ENCODE peak calls at places on chromosomes 7 and 10, in five cellular contexts. B is K562, E is SK-N-SH, A is GM12878, J is HepG2. Q is an unnamed sample.

GRCh38 chr10:37789590-37789989 is 67.8 kb downstream of the ZNF248 start:
- DNase-seq in J (peak), B (no peak), E (no peak), A (no peak), Q (no peak)

GRCh38 chr10:33731322-33731721 is 396.9 kb upstream of the NRP1 start:
- DNase-seq in A (no peak), E (no peak), B (no peak), J (no peak), Q (no peak)

GRCh38 chr10:63819753-63820347 is 298.6 kb downstream of the REEP3 start:
- DNase-seq in B (peak), E (peak), J (peak), A (no peak), Q (peak)

GRCh38 chr7:143395187-143396149 is 13.2 kb downstream of the EPHA1 start:
- DNase-seq in A (no peak), J (peak), E (no peak), B (peak), Q (no peak)

GRCh38 chr7:54985405-54986360 is 33.1 kb upstream of the EGFR start:
- DNase-seq in J (peak), A (no peak), E (no peak), B (no peak), Q (no peak)

GRCh38 chr10:87921934-87922688 is 58.7 kb downstream of the PTEN start:
- DNase-seq in J (no peak), E (no peak), A (no peak), B (no peak), Q (no peak)

GRCh38 chr7:47253650-47254080 is 328.2 kb downstream of the TNS3 start:
- DNase-seq in J (no peak), A (no peak), E (peak), B (peak), Q (peak)

GRCh38 chr10:114347191-114347739 is 57.0 kb downstream of the AFAP1L2 start:
- DNase-seq in B (no peak), A (no peak), J (no peak), E (no peak), Q (no peak)

GRCh38 chr7:332646-333398 is 42.9 kb downstream of the FOXL3 start:
- DNase-seq in J (peak), B (peak), A (no peak), E (peak), Q (peak)

GRCh38 chr7:81081626-81082025 is 162.8 kb upstream of the SEMA3C start:
- DNase-seq in B (no peak), E (no peak), A (no peak), J (no peak), Q (no peak)

GRCh38 chr7:154424370-154424769 is 372.2 kb downstream of the DPP6 start:
- DNase-seq in A (no peak), B (no peak), E (no peak), J (no peak), Q (no peak)

GRCh38 chr7:107563761-107564552 is at the start of the genes COG5 and DUS4L:
- DNase-seq in A (peak), J (peak), B (peak), E (peak), Q (peak)

GRCh38 chr7:142807855-142808460 is 37.2 kb downstream of the PRSS2 start:
- DNase-seq in B (peak), A (peak), J (no peak), E (no peak), Q (no peak)

GRCh38 chr7:69204936-69205335 is 393.3 kb upstream of the AUTS2 start:
- DNase-seq in J (no peak), A (no peak), E (no peak), B (no peak), Q (no peak)

GRCh38 chr10:84214612-84215235 is 10.6 kb downstream of the LRIT2 start:
- DNase-seq in E (peak), J (peak), B (peak), A (no peak), Q (peak)

GRCh38 chr10:26211781-26212444 is 4.7 kb upstream of the GAD2 start:
- DNase-seq in A (no peak), J (no peak), B (no peak), E (no peak), Q (no peak)

GRCh38 chr10:132386419-132386831 is 10.6 kb upstream of the PWWP2B start:
- DNase-seq in J (no peak), A (no peak), B (no peak), E (no peak), Q (no peak)

GRCh38 chr10:12502526-12503274 is 153.4 kb downstream of the CAMK1D start:
- DNase-seq in J (no peak), E (no peak), B (no peak), A (no peak), Q (no peak)

GRCh38 chr10:72812798-72813430 is 80.6 kb upstream of the OIT3 start:
- DNase-seq in E (no peak), A (no peak), B (no peak), J (no peak), Q (no peak)

GRCh38 chr7:153027904-153028303 is 268.4 kb downstream of the ACTR3B start:
- DNase-seq in E (no peak), J (no peak), B (no peak), A (no peak), Q (no peak)

GRCh38 chr10:75683158-75683557 is 251.7 kb downstream of the LRMDA start:
- DNase-seq in A (no peak), E (no peak), J (no peak), B (no peak), Q (no peak)
- TF ChIP-seq FOXM1 in A (no peak), E (no peak), J (no peak), B (no peak), Q (no peak)

GRCh38 chr7:66557214-66558200 is 71.2 kb upstream of the KCTD7 start:
- DNase-seq in J (no peak), B (peak), A (no peak), E (peak), Q (peak)
- TF ChIP-seq FOXM1 in J (no peak), B (no peak), A (no peak), E (no peak), Q (no peak)

GRCh38 chr10:121041906-121042305 is 190.7 kb downstream of the WDR11 start:
- DNase-seq in J (no peak), E (no peak), A (no peak), B (no peak), Q (no peak)

GRCh38 chr10:121042342-121042741 is 191.2 kb downstream of the WDR11 start:
- DNase-seq in E (no peak), J (no peak), B (no peak), A (no peak), Q (no peak)

GRCh38 chr10:121041499-121041898 is 190.3 kb downstream of the WDR11 start:
- DNase-seq in B (no peak), E (no peak), A (no peak), J (no peak), Q (no peak)

GRCh38 chr10:121043124-121043849 is 192.1 kb downstream of the WDR11 start:
- DNase-seq in J (peak), B (no peak), E (no peak), A (no peak), Q (peak)
- TF ChIP-seq FOXM1 in J (no peak), B (no peak), E (no peak), A (no peak), Q (no peak)

DNA sequence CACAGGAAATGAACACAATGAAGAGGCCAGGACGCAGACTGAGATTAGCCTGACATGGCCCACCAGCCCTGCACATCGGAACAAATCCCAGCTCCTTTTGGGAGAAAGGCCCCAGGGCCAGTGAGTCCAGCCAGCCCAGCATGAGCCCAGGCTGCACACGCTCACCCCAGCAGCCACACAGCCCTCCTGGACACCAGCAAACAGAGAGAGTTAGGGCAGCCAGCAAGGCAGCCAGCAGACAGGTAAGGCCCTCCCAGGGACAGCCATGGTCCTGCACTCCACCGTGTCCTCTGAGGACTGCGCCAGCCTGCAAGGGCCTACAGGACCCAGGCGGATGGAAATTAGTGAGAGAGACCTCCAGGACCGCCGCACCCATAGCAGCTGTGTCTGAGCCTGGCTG is 8.1 kb upstream of the GRID1 start:
- DNase-seq in J (no peak), E (peak), A (no peak), B (no peak), Q (no peak)
- TF ChIP-seq FOXM1 in J (no peak), E (no peak), A (no peak), B (no peak), Q (no peak)

GRCh38 chr10:13969118-13969791 is 361.5 kb downstream of the FRMD4A start:
- DNase-seq in B (no peak), E (no peak), J (no peak), A (no peak), Q (no peak)
- TF ChIP-seq FOXM1 in B (no peak), E (no peak), J (no peak), A (no peak), Q (no peak)

GRCh38 chr10:82361317-82361716 is 486.3 kb downstream of the NRG3 start:
- DNase-seq in J (no peak), E (no peak), A (no peak), B (no peak), Q (no peak)
- TF ChIP-seq FOXM1 in J (no peak), E (no peak), A (no peak), B (no peak), Q (no peak)

DNA sequence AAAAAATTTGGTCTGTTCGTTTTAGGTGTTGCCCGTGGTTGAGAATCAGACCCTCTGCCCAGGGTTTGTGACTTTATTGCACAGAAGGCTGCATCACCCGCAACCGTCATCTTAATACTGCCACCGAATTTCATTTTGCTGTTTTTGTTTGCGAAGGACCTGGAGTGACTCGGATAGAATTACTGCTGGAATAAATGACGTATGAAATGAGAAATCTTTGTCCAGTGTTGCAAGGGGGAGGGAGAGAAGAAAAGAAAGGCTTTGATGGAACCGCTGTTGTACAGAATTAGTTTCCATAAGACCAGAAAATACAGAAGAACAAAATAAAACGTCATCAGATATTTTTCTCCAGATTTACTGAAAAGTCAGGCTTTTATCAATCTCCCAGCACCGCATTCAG is 103.3 kb downstream of the GALNT17 start:
- DNase-seq in A (no peak), E (no peak), B (no peak), J (no peak), Q (no peak)
- TF ChIP-seq FOXM1 in A (no peak), E (no peak), B (no peak), J (no peak), Q (no peak)

GRCh38 chr10:59240581-59241183 is 64.2 kb downstream of the PHYHIPL start:
- DNase-seq in A (no peak), J (peak), B (peak), E (peak), Q (peak)
- TF ChIP-seq FOXM1 in A (no peak), J (no peak), B (no peak), E (no peak), Q (no peak)

DNA sequence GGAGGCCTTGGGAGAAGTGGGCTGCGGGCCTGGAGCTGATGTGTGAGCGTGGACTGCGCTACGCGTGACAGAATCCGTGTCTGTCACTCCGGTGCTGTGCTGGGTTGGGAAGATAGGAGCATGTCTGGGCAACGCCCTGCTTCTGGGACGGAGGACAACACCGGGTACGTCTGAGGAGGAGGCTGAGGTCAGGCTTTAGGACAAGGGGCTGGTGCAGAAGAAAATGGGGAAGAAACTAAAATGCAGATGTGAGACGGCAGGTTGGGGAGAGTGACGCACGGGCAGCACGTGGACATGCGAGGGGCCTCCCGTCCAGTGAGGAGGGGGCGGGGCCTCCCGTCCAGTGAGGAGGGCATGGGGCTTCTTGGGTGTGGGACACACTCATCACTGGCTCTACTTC is 207.4 kb downstream of the DNAJB6 start:
- DNase-seq in E (no peak), B (no peak), J (no peak), A (no peak), Q (no peak)
- TF ChIP-seq FOXM1 in E (no peak), B (no peak), J (no peak), A (no peak), Q (no peak)

GRCh38 chr7:77258014-77258413 is 58.4 kb upstream of the FGL2 start:
- DNase-seq in E (peak), B (no peak), A (no peak), J (no peak), Q (no peak)

GRCh38 chr7:77265666-77266065 is 66.0 kb upstream of the FGL2 start:
- DNase-seq in J (no peak), E (no peak), B (no peak), A (no peak), Q (no peak)

GRCh38 chr7:77266162-77266807 is 66.7 kb upstream of the FGL2 start:
- DNase-seq in B (no peak), E (no peak), J (no peak), A (peak), Q (no peak)

GRCh38 chr7:77258593-77258992 is 59.0 kb upstream of the FGL2 start:
- DNase-seq in J (no peak), B (no peak), E (no peak), A (no peak), Q (no peak)

DNA sequence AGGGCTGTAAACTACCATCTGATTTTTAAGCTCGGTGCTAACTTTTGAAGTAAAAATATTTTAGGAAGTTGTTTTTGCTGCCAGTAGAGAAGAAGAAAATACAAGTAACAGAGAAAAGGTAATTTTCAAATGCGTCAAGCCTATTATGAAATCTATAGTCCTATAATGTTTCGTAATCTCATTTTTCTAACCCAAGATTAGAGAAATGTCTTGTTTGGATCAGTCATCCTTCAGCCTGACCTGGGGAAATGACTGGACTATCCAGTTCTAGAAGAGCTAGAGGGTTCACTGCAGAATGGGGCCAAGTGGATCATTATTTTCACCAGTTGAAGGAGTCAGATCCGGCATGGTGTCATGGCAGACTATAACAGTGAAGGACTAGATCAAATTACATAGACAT is 62.7 kb upstream of the FGL2 start:
- DNase-seq in J (no peak), B (no peak), A (no peak), E (no peak), Q (no peak)
- TF ChIP-seq FOXM1 in J (no peak), B (no peak), A (no peak), E (no peak), Q (no peak)